ENCODE peak calls at places on chromosomes 11 and 22, in five cellular contexts. One of them, this sample, is unnamed.

GRCh38 chr22:42769574-42770447 is 49.1 kb upstream of the A4GALT start:
- DNase-seq in SJSA1: peak; percentile 75
- DNase-seq in sigmoid colon: peak; percentile 85
- DNase-seq in choroid plexus epithelial cell: peak; percentile 89
- DNase-seq in foreskin fibroblast: peak; percentile 74
- DNase-seq in this sample: peak; percentile 22

GRCh38 chr22:46083383-46084350 is 66.7 kb upstream of the PPARA start:
- DNase-seq in choroid plexus epithelial cell: no peak
- DNase-seq in SJSA1: peak; percentile 65
- DNase-seq in foreskin fibroblast: no peak
- DNase-seq in sigmoid colon: peak; percentile 72
- DNase-seq in this sample: peak; percentile 24

GRCh38 chr22:30574095-30574981 is at the start of gene GAL3ST1:
- DNase-seq in choroid plexus epithelial cell: no peak
- DNase-seq in foreskin fibroblast: no peak
- DNase-seq in sigmoid colon: no peak
- DNase-seq in SJSA1: no peak
- DNase-seq in this sample: no peak

GRCh38 chr11:17643506-17644405 is 75.6 kb upstream of the MYOD1 start:
- DNase-seq in foreskin fibroblast: no peak
- DNase-seq in choroid plexus epithelial cell: no peak
- DNase-seq in sigmoid colon: no peak
- DNase-seq in SJSA1: no peak
- DNase-seq in this sample: no peak

GRCh38 chr11:125082611-125083311 is 19.7 kb downstream of the SLC37A2 start:
- DNase-seq in sigmoid colon: no peak
- DNase-seq in foreskin fibroblast: peak; percentile 98
- DNase-seq in SJSA1: peak; percentile 15
- DNase-seq in choroid plexus epithelial cell: peak; percentile 90
- DNase-seq in this sample: peak; percentile 39

GRCh38 chr11:76233936-76234703 is 27.8 kb upstream of the WNT11 start:
- DNase-seq in sigmoid colon: peak; percentile 89
- DNase-seq in foreskin fibroblast: peak; percentile 18
- DNase-seq in SJSA1: no peak
- DNase-seq in choroid plexus epithelial cell: peak; percentile 41
- DNase-seq in this sample: no peak

GRCh38 chr22:46380069-46380468 is 44.6 kb downstream of the TRMU start:
- DNase-seq in foreskin fibroblast: no peak
- DNase-seq in sigmoid colon: no peak
- DNase-seq in SJSA1: no peak
- DNase-seq in choroid plexus epithelial cell: no peak
- DNase-seq in this sample: no peak

GRCh38 chr11:35334385-35335090 is 84.8 kb downstream of the SLC1A2 start:
- DNase-seq in foreskin fibroblast: no peak
- DNase-seq in choroid plexus epithelial cell: no peak
- DNase-seq in sigmoid colon: no peak
- DNase-seq in SJSA1: no peak
- DNase-seq in this sample: no peak

GRCh38 chr22:17913705-17914282 is 110.6 kb downstream of the MICAL3 start:
- DNase-seq in choroid plexus epithelial cell: no peak
- DNase-seq in sigmoid colon: no peak
- DNase-seq in SJSA1: no peak
- DNase-seq in foreskin fibroblast: peak; percentile 51
- DNase-seq in this sample: no peak

GRCh38 chr22:21626735-21627469 is 2.9 kb downstream of the YDJC start:
- DNase-seq in foreskin fibroblast: no peak
- DNase-seq in choroid plexus epithelial cell: no peak
- DNase-seq in SJSA1: no peak
- DNase-seq in sigmoid colon: no peak
- DNase-seq in this sample: no peak

GRCh38 chr11:29131055-29131454 is 885.8 kb downstream of the KCNA4 start:
- DNase-seq in choroid plexus epithelial cell: no peak
- DNase-seq in foreskin fibroblast: no peak
- DNase-seq in sigmoid colon: no peak
- DNase-seq in SJSA1: no peak
- DNase-seq in this sample: no peak

GRCh38 chr11:17730608-17731462 is 3.7 kb upstream of the KCNC1 start:
- DNase-seq in SJSA1: peak; percentile 66
- DNase-seq in foreskin fibroblast: peak; percentile 61
- DNase-seq in sigmoid colon: peak; percentile 77
- DNase-seq in choroid plexus epithelial cell: peak; percentile 82
- DNase-seq in this sample: peak; percentile 55

GRCh38 chr11:68436985-68437926 is 23.3 kb upstream of the PPP6R3 start:
- DNase-seq in choroid plexus epithelial cell: peak; percentile 73
- DNase-seq in sigmoid colon: no peak
- DNase-seq in SJSA1: peak; percentile 50
- DNase-seq in foreskin fibroblast: peak; percentile 61
- DNase-seq in this sample: no peak

GRCh38 chr11:57359896-57360690 is 20.9 kb downstream of the PRG3 start:
- DNase-seq in choroid plexus epithelial cell: peak; percentile 28
- DNase-seq in sigmoid colon: no peak
- DNase-seq in foreskin fibroblast: no peak
- DNase-seq in SJSA1: no peak
- DNase-seq in this sample: no peak